ENCODE peak calls at places on chromosomes 2 and 18, in four cellular contexts. One of them, this sample, is unnamed.

GRCh38 chr2:201854221-201854801 is 48.0 kb downstream of the CDK15 start:
- DNase-seq in AG08395: peak; percentile 88
- DNase-seq in activated CD4-positive, CD25-positive, alpha-beta regulatory T cell: no peak
- DNase-seq in RWPE1: peak; percentile 73
- DNase-seq in this sample: peak; percentile 66

GRCh38 chr18:13525381-13526029 is 200.9 kb downstream of the FAM210A start:
- DNase-seq in AG08395: no peak
- DNase-seq in RWPE1: no peak
- DNase-seq in activated CD4-positive, CD25-positive, alpha-beta regulatory T cell: no peak
- DNase-seq in this sample: no peak

GRCh38 chr18:21820035-21820810 is 79.6 kb downstream of the MIB1 start:
- DNase-seq in RWPE1: peak; percentile 42
- DNase-seq in AG08395: peak; percentile 55
- DNase-seq in activated CD4-positive, CD25-positive, alpha-beta regulatory T cell: no peak
- DNase-seq in this sample: peak; percentile 15

GRCh38 chr18:49046125-49046524 is 95.4 kb upstream of the SMAD7 start:
- DNase-seq in activated CD4-positive, CD25-positive, alpha-beta regulatory T cell: no peak
- DNase-seq in RWPE1: no peak
- DNase-seq in AG08395: no peak
- DNase-seq in this sample: no peak

GRCh38 chr18:75210274-75211001 is at the start of gene TSHZ1:
- DNase-seq in AG08395: peak; percentile 80
- DNase-seq in activated CD4-positive, CD25-positive, alpha-beta regulatory T cell: peak; percentile 9
- DNase-seq in RWPE1: peak; percentile 81
- DNase-seq in this sample: peak; percentile 83

GRCh38 chr2:137675584-137676327 is 288.5 kb upstream of the HNMT start:
- DNase-seq in RWPE1: no peak
- DNase-seq in AG08395: no peak
- DNase-seq in activated CD4-positive, CD25-positive, alpha-beta regulatory T cell: no peak
- DNase-seq in this sample: no peak

GRCh38 chr2:235926229-235926628 is 242.0 kb downstream of the GBX2 start:
- DNase-seq in AG08395: no peak
- DNase-seq in RWPE1: no peak
- DNase-seq in activated CD4-positive, CD25-positive, alpha-beta regulatory T cell: no peak
- DNase-seq in this sample: no peak

GRCh38 chr2:21331625-21332370 is 208.0 kb downstream of the TDRD15 start:
- DNase-seq in AG08395: no peak
- DNase-seq in activated CD4-positive, CD25-positive, alpha-beta regulatory T cell: no peak
- DNase-seq in RWPE1: no peak
- DNase-seq in this sample: no peak

GRCh38 chr2:10027931-10028330 is 15.4 kb upstream of the KLF11 start:
- DNase-seq in activated CD4-positive, CD25-positive, alpha-beta regulatory T cell: no peak
- DNase-seq in AG08395: no peak
- DNase-seq in RWPE1: no peak
- DNase-seq in this sample: no peak

GRCh38 chr2:219404954-219405353 is 13.2 kb upstream of the DES start:
- DNase-seq in AG08395: no peak
- DNase-seq in RWPE1: no peak
- DNase-seq in activated CD4-positive, CD25-positive, alpha-beta regulatory T cell: no peak
- DNase-seq in this sample: no peak

GRCh38 chr2:128304715-128305554 is 13.7 kb downstream of the HS6ST1 start:
- DNase-seq in AG08395: peak; percentile 68
- DNase-seq in RWPE1: peak; percentile 97
- DNase-seq in activated CD4-positive, CD25-positive, alpha-beta regulatory T cell: no peak
- DNase-seq in this sample: peak; percentile 85

GRCh38 chr2:189111063-189111715 is 68.4 kb downstream of the COL5A2 start:
- DNase-seq in AG08395: no peak
- DNase-seq in activated CD4-positive, CD25-positive, alpha-beta regulatory T cell: no peak
- DNase-seq in RWPE1: no peak
- DNase-seq in this sample: no peak

GRCh38 chr18:48721308-48721707 is 182.5 kb downstream of the CTIF start:
- DNase-seq in RWPE1: no peak
- DNase-seq in activated CD4-positive, CD25-positive, alpha-beta regulatory T cell: no peak
- DNase-seq in AG08395: no peak
- DNase-seq in this sample: no peak

GRCh38 chr2:172858473-172858745 is 122.8 kb downstream of the RAPGEF4 start:
- DNase-seq in activated CD4-positive, CD25-positive, alpha-beta regulatory T cell: no peak
- DNase-seq in RWPE1: peak; percentile 20
- DNase-seq in AG08395: no peak
- DNase-seq in this sample: no peak

GRCh38 chr18:59021500-59021899 is 118.2 kb upstream of the SEC11C start:
- DNase-seq in AG08395: no peak
- DNase-seq in RWPE1: no peak
- DNase-seq in activated CD4-positive, CD25-positive, alpha-beta regulatory T cell: no peak
- DNase-seq in this sample: no peak

GRCh38 chr2:147660680-147661079 is 184.1 kb upstream of the ACVR2A start:
- DNase-seq in RWPE1: no peak
- DNase-seq in activated CD4-positive, CD25-positive, alpha-beta regulatory T cell: no peak
- DNase-seq in AG08395: no peak
- DNase-seq in this sample: no peak

GRCh38 chr2:61889212-61889956 is 928 bp upstream of the CCT4 start:
- DNase-seq in AG08395: no peak
- DNase-seq in activated CD4-positive, CD25-positive, alpha-beta regulatory T cell: no peak
- DNase-seq in RWPE1: no peak
- DNase-seq in this sample: no peak

GRCh38 chr2:171957061-171957460 is 34.8 kb downstream of the HAT1 start:
- DNase-seq in AG08395: no peak
- DNase-seq in activated CD4-positive, CD25-positive, alpha-beta regulatory T cell: no peak
- DNase-seq in RWPE1: no peak
- DNase-seq in this sample: no peak

GRCh38 chr18:70454705-70455322 is 166.0 kb downstream of the SOCS6 start:
- DNase-seq in RWPE1: peak; percentile 34
- DNase-seq in AG08395: peak; percentile 73
- DNase-seq in activated CD4-positive, CD25-positive, alpha-beta regulatory T cell: no peak
- DNase-seq in this sample: peak; percentile 50

GRCh38 chr18:70243131-70243530 is 37.6 kb upstream of the RTTN start:
- DNase-seq in AG08395: no peak
- DNase-seq in activated CD4-positive, CD25-positive, alpha-beta regulatory T cell: no peak
- DNase-seq in RWPE1: peak; percentile 8
- DNase-seq in this sample: no peak

GRCh38 chr2:86368181-86368824 is 30.9 kb upstream of the REEP1 start:
- DNase-seq in activated CD4-positive, CD25-positive, alpha-beta regulatory T cell: no peak
- DNase-seq in RWPE1: peak; percentile 66
- DNase-seq in AG08395: peak; percentile 63
- DNase-seq in this sample: peak; percentile 52

GRCh38 chr18:8507361-8507760 is 101.9 kb upstream of the RAB12 start:
- DNase-seq in activated CD4-positive, CD25-positive, alpha-beta regulatory T cell: no peak
- DNase-seq in AG08395: no peak
- DNase-seq in RWPE1: no peak
- DNase-seq in this sample: no peak

GRCh38 chr2:49110571-49111315 is 43.6 kb downstream of the FSHR start:
- DNase-seq in RWPE1: no peak
- DNase-seq in AG08395: no peak
- DNase-seq in activated CD4-positive, CD25-positive, alpha-beta regulatory T cell: no peak
- DNase-seq in this sample: no peak

GRCh38 chr18:58354791-58355190 is 274.1 kb downstream of the ALPK2 start:
- DNase-seq in activated CD4-positive, CD25-positive, alpha-beta regulatory T cell: no peak
- DNase-seq in RWPE1: no peak
- DNase-seq in AG08395: no peak
- DNase-seq in this sample: no peak

GRCh38 chr2:215696998-215697397 is 261.1 kb upstream of the FN1 start:
- DNase-seq in activated CD4-positive, CD25-positive, alpha-beta regulatory T cell: no peak
- DNase-seq in RWPE1: no peak
- DNase-seq in AG08395: no peak
- DNase-seq in this sample: no peak

GRCh38 chr2:241894681-241895426 is 25.3 kb downstream of the RTP5 start:
- DNase-seq in activated CD4-positive, CD25-positive, alpha-beta regulatory T cell: no peak
- DNase-seq in AG08395: no peak
- DNase-seq in RWPE1: no peak
- DNase-seq in this sample: no peak

GRCh38 chr2:83055338-83056010 is 1403.6 kb downstream of the SUCLG1 start:
- DNase-seq in AG08395: peak; percentile 19
- DNase-seq in activated CD4-positive, CD25-positive, alpha-beta regulatory T cell: no peak
- DNase-seq in RWPE1: peak; percentile 83
- DNase-seq in this sample: peak; percentile 71

GRCh38 chr2:199883474-199884212 is 27.4 kb upstream of the C2orf69 start:
- DNase-seq in activated CD4-positive, CD25-positive, alpha-beta regulatory T cell: no peak
- DNase-seq in AG08395: no peak
- DNase-seq in RWPE1: no peak
- DNase-seq in this sample: no peak

GRCh38 chr2:173090973-173091660 is 15.5 kb downstream of the MAP3K20 start:
- DNase-seq in AG08395: no peak
- DNase-seq in RWPE1: no peak
- DNase-seq in activated CD4-positive, CD25-positive, alpha-beta regulatory T cell: no peak
- DNase-seq in this sample: no peak

GRCh38 chr18:48545690-48546365 is 7.0 kb downstream of the CTIF start:
- DNase-seq in activated CD4-positive, CD25-positive, alpha-beta regulatory T cell: no peak
- DNase-seq in AG08395: peak; percentile 79
- DNase-seq in RWPE1: peak; percentile 29
- DNase-seq in this sample: peak; percentile 70

This sample was measured in hepatic stellate cell.